ENCODE peak calls at places on chromosomes 1 and 21, in five cellular contexts. Y is K562, O is H1, M is WTC11, S is HepG2. R is an unnamed sample.

GRCh38 chr1:20183876-20184275 is 2.0 kb upstream of the UBXN10 start:
- DNase-seq in Y (no peak), O (no peak), M (no peak), S (peak; percentile 35), R (no peak)

GRCh38 chr1:186236921-186237320 is 138.1 kb downstream of the TPR start:
- DNase-seq in Y (no peak), O (no peak), M (no peak), S (no peak), R (peak; percentile 62)

GRCh38 chr1:55893155-55893554 is 678.0 kb upstream of the USP24 start:
- DNase-seq in Y (no peak), O (no peak), M (no peak), S (peak; percentile 59), R (peak; percentile 53)

GRCh38 chr1:12433323-12434053 is 184.5 kb downstream of the DHRS3 start:
- DNase-seq in Y (peak; percentile 67), O (peak; percentile 52), M (peak; percentile 24), S (peak; percentile 82), R (peak; percentile 22)

GRCh38 chr1:179599623-179600249 is 8.1 kb downstream of the TDRD5 start:
- DNase-seq in Y (peak; percentile 26), O (no peak), M (no peak), S (peak; percentile 48), R (peak; percentile 44)

GRCh38 chr1:92483442-92484170 is 3.1 kb downstream of the GFI1 start:
- DNase-seq in Y (no peak), O (peak; percentile 87), M (peak; percentile 71), S (no peak), R (no peak)

GRCh38 chr1:19036049-19036546 is 79.6 kb upstream of the IFFO2 start:
- DNase-seq in Y (no peak), O (no peak), M (peak; percentile 5), S (no peak), R (no peak)

GRCh38 chr1:1894354-1895049 is 3.6 kb upstream of the GNB1 start:
- DNase-seq in Y (no peak), O (no peak), M (no peak), S (no peak), R (no peak)

GRCh38 chr1:70496181-70496580 is 85.1 kb downstream of the CTH start:
- DNase-seq in Y (no peak), O (no peak), M (no peak), S (no peak), R (no peak)

GRCh38 chr1:70499695-70500094 is 88.6 kb downstream of the CTH start:
- DNase-seq in Y (no peak), O (no peak), M (no peak), S (no peak), R (no peak)

GRCh38 chr1:70495370-70495769 is 84.3 kb downstream of the CTH start:
- DNase-seq in Y (no peak), O (no peak), M (no peak), S (no peak), R (no peak)

DNA sequence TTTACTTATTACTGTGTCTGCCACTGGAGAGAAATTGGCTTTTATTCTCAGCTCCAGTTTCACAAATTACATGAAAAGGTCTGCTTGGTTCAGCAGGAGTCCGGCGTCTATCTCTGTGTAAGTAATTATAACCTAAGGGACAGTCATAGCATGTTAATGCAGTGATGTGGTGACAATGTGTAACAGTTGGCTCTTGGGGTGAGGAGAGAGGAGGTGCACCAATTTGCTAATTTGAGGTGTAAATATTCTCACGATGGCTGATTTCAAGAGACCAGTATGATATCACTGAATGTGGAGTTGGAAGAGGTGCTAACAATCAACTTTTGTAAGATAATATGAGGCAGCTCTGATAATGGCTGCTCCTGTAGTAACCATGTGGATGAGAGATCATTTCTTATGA is 86.1 kb downstream of the CTH start:
- DNase-seq in Y (no peak), O (no peak), M (no peak), S (no peak), R (no peak)
- TF ChIP-seq ATF3 in Y (no peak), O (no peak), M (no peak), S (no peak), R (no peak)

GRCh38 chr21:39003982-39004775 is 179.1 kb downstream of the PSMG1 start:
- DNase-seq in Y (no peak), O (no peak), M (no peak), S (no peak), R (no peak)
- TF ChIP-seq ATF3 in Y (peak; percentile 64), O (no peak), M (no peak), S (no peak), R (no peak)

GRCh38 chr1:148388260-148389026 is 94.7 kb downstream of the PPIAL4G start:
- DNase-seq in Y (peak; percentile 88), O (peak; percentile 87), M (peak; percentile 93), S (peak; percentile 80), R (peak; percentile 79)

GRCh38 chr1:148379697-148380096 is 103.4 kb downstream of the PPIAL4G start:
- DNase-seq in Y (no peak), O (peak; percentile 52), M (peak; percentile 18), S (no peak), R (no peak)

GRCh38 chr1:148386617-148387016 is 96.5 kb downstream of the PPIAL4G start:
- DNase-seq in Y (no peak), O (no peak), M (no peak), S (no peak), R (no peak)

GRCh38 chr1:148385371-148386030 is 97.6 kb downstream of the PPIAL4G start:
- DNase-seq in Y (no peak), O (no peak), M (no peak), S (no peak), R (no peak)

DNA sequence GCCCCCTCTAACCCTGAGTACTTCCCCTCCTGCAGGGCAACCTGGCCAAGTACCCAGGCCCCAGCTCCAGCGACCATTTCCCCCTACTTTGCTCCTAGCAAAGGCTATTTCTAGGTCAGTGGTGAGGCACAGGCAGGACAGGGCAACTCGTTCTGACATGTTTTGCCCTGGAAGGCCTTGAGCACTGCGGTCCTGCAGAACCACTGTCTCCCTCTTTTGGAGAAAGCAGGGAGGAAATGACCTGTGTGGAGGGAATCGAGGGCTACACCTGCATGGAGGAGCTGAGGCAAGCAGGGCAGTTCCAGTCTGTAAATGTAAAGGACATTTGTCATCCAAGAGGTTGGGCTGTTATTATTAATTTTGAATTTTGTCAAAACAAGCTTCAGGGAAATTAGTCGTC is 99.1 kb downstream of the PPIAL4G start:
- DNase-seq in Y (no peak), O (no peak), M (peak; percentile 19), S (no peak), R (no peak)
- TF ChIP-seq ATF3 in Y (no peak), O (no peak), M (no peak), S (no peak), R (no peak)

GRCh38 chr21:37532868-37533780 is 166.6 kb downstream of the DYRK1A start:
- DNase-seq in Y (peak; percentile 58), O (peak; percentile 47), M (peak; percentile 16), S (no peak), R (peak; percentile 47)
- TF ChIP-seq ATF3 in Y (peak; percentile 94), O (no peak), M (no peak), S (no peak), R (no peak)

DNA sequence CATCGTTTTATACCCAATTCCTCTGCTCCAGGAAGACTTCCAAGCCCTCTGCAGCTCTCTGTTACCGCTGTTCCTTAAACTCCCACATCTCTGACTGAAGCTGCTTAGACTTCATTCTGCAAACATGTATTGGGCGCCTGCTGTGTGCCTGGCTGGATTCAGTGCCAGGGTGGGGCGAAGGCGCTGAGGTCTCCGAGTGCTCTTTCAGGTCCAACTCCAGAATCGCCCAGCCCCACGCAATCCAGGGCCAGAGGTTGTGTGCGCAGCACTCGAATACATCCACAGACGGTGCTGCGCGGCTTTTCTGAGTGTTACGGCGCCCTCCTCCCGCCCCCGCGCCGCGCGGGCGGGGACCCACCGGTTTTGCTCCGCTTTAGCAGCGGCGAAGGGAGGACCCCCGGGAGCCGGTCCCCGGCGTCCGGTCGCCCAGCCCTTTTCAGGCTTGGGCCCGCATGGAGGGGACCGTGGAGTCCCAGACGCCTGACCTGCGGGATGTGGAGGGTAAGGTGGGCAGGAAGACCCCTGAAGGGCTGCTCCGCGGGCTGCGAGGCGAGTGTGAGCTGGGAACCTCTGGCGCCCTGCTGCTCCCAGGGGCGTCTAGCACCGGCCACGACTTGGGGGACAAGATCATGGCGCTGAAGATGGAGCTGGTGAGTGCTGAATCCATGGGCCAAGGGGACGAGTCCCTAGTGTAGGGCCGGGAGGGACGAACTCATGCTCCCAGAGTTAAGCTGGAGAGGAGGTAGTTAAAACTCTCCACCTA is at the start of gene LURAP1:
- DNase-seq in Y (peak; percentile 77), O (peak; percentile 83), M (peak; percentile 41), S (no peak), R (no peak)
- TF ChIP-seq ATF3 in Y (no peak), O (no peak), M (no peak), S (no peak), R (no peak)

GRCh38 chr1:46718727-46719622 is at the start of gene EFCAB14:
- DNase-seq in Y (peak; percentile 100), O (peak; percentile 100), M (peak; percentile 99), S (peak; percentile 92), R (peak; percentile 92)

GRCh38 chr1:46717654-46718053 is 1.3 kb downstream of the EFCAB14 start:
- DNase-seq in Y (no peak), O (no peak), M (no peak), S (no peak), R (no peak)

GRCh38 chr1:46721204-46721603 is 2.3 kb upstream of the EFCAB14 start:
- DNase-seq in Y (no peak), O (no peak), M (no peak), S (no peak), R (no peak)

GRCh38 chr1:46718340-46718726 is 581 bp downstream of the EFCAB14 start:
- DNase-seq in Y (no peak), O (no peak), M (no peak), S (no peak), R (no peak)

GRCh38 chr1:46719689-46720088 is 775 bp upstream of the EFCAB14 start:
- DNase-seq in Y (peak; percentile 37), O (no peak), M (no peak), S (no peak), R (no peak)
- TF ChIP-seq ATF3 in Y (peak; percentile 13), O (no peak), M (no peak), S (no peak), R (no peak)

GRCh38 chr1:6112690-6113005 is 67.0 kb downstream of the KCNAB2 start:
- DNase-seq in Y (no peak), O (no peak), M (no peak), S (no peak), R (no peak)

GRCh38 chr1:6113116-6113515 is 67.0 kb downstream of the CHD5 start:
- DNase-seq in Y (no peak), O (no peak), M (peak; percentile 5), S (no peak), R (no peak)

GRCh38 chr1:6113745-6114144 is 66.4 kb downstream of the CHD5 start:
- DNase-seq in Y (no peak), O (no peak), M (peak; percentile 3), S (no peak), R (no peak)

GRCh38 chr1:6111571-6111970 is 65.9 kb downstream of the KCNAB2 start:
- DNase-seq in Y (no peak), O (no peak), M (peak; percentile 7), S (no peak), R (no peak)

DNA sequence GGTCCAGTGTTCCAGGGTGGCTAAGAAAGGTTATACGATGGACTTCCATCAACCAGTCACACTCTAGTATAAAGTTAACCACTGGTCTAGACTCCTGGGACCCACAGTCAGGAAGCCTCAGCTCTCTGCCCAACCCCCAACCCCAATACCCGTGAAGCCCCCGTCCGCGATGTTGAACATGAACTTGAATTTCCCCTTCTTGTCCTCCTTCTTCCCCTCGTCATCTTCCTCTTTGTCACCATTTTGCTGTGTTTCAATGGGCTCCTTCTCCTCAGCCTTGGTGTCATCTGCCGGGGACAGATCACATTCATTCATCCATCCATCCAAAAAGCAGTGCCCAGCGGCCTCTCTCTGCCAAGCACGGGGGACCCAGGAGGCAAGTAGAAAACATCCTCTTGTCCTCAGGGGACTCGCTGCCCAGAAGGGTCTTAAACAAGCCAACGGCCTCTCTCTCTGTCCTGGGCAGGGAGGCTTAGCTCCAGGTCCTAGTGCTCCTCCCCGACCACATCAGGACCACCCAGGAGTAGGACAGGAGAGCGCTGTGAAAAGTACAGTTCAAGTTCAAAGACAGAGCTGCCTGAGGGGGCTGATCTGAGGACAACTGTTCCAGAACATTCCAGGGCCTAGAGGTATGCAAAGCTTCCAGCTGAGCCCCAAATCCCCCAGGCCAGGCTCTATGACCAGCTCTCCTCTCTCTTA is 66.5 kb downstream of the KCNAB2 start:
- DNase-seq in Y (no peak), O (no peak), M (peak; percentile 11), S (no peak), R (no peak)
- TF ChIP-seq ATF3 in Y (no peak), O (no peak), M (no peak), S (no peak), R (no peak)

R was measured in HCT116.